ENCODE peak calls at places on chromosomes 2 and 18, in ten cellular contexts. Q is DMS53; U is activated T-cell treated with anti-CD3 and anti-CD28 coated beads, Interleukin-2, amount 50 U/mL, for 72 hours; J is NB4; V is Peyer's patch; E is pancreas; M is lower lobe of right lung; T is NCI-H187; O is GM04504; N is stimulated activated CD4-positive, alpha-beta T cell treated with anti-CD3 and anti-CD28 coated beads, Interleukin-4, amount 100 ng/mL, for 24 hours. D is an unnamed sample.

GRCh38 chr2:85308951-85309555 is 18.7 kb downstream of the TGOLN2 start:
- DNase-seq in Q (peak), U (no peak), J (peak), V (peak), E (peak), M (peak), T (no peak), O (no peak), N (no peak), D (peak)

GRCh38 chr2:26609839-26610277 is 31.3 kb downstream of the CIB4 start:
- DNase-seq in Q (peak), U (no peak), J (peak), V (no peak), E (no peak), M (no peak), T (no peak), O (no peak), N (no peak), D (peak)

GRCh38 chr18:37335337-37335736 is 230.3 kb downstream of the CELF4 start:
- DNase-seq in Q (peak), U (no peak), J (no peak), V (no peak), E (no peak), M (no peak), T (no peak), O (no peak), N (no peak), D (no peak)

GRCh38 chr18:741931-742512 is 29.6 kb upstream of the ENOSF1 start:
- DNase-seq in Q (peak), U (no peak), J (peak), V (no peak), E (no peak), M (no peak), T (no peak), O (no peak), N (no peak), D (no peak)

GRCh38 chr18:59650266-59650820 is 46.9 kb downstream of the CCBE1 start:
- DNase-seq in Q (no peak), U (no peak), J (no peak), V (no peak), E (no peak), M (no peak), T (no peak), O (no peak), N (no peak), D (no peak)

GRCh38 chr18:13147146-13147545 is 71.4 kb upstream of the LDLRAD4 start:
- DNase-seq in Q (peak), U (no peak), J (peak), V (no peak), E (no peak), M (peak), T (no peak), O (no peak), N (no peak), D (no peak)

GRCh38 chr2:194826241-194826640 is 830.8 kb upstream of the SLC39A10 start:
- DNase-seq in Q (no peak), U (no peak), J (no peak), V (no peak), E (no peak), M (no peak), T (no peak), O (no peak), N (no peak), D (no peak)

GRCh38 chr2:149597050-149598013 is 9.8 kb upstream of the MMADHC start:
- DNase-seq in Q (peak), U (peak), J (peak), V (no peak), E (no peak), M (no peak), T (no peak), O (peak), N (peak), D (no peak)

GRCh38 chr2:8320305-8320704 is 361.6 kb upstream of the ID2 start:
- DNase-seq in Q (no peak), U (no peak), J (no peak), V (no peak), E (no peak), M (no peak), T (no peak), O (no peak), N (no peak), D (no peak)

GRCh38 chr2:102110168-102110567 is 32.4 kb upstream of the IL1R1 start:
- DNase-seq in Q (no peak), U (no peak), J (no peak), V (no peak), E (no peak), M (no peak), T (no peak), O (no peak), N (no peak), D (no peak)

GRCh38 chr2:208406474-208407451 is at the start of gene PTH2R:
- DNase-seq in Q (peak), U (no peak), J (no peak), V (peak), E (peak), M (peak), T (no peak), O (no peak), N (no peak), D (peak)

GRCh38 chr2:112835553-112836535 is 735 bp downstream of the IL1B start:
- DNase-seq in Q (no peak), U (no peak), J (no peak), V (no peak), E (no peak), M (no peak), T (no peak), O (no peak), N (no peak), D (no peak)

GRCh38 chr18:13604751-13605150 is 121.6 kb downstream of the FAM210A start:
- DNase-seq in Q (no peak), U (no peak), J (no peak), V (no peak), E (no peak), M (no peak), T (no peak), O (no peak), N (no peak), D (no peak)

GRCh38 chr2:172339431-172340010 is 87.9 kb upstream of the ITGA6 start:
- DNase-seq in Q (no peak), U (no peak), J (no peak), V (no peak), E (no peak), M (no peak), T (no peak), O (no peak), N (no peak), D (no peak)

GRCh38 chr18:63444567-63444966 is 22.3 kb upstream of the VPS4B start:
- DNase-seq in Q (peak), U (no peak), J (peak), V (no peak), E (no peak), M (no peak), T (no peak), O (peak), N (no peak), D (no peak)

GRCh38 chr2:151040036-151040435 is 221.6 kb downstream of the RBM43 start:
- DNase-seq in Q (no peak), U (no peak), J (peak), V (no peak), E (no peak), M (no peak), T (no peak), O (no peak), N (no peak), D (no peak)

GRCh38 chr2:219254590-219255219 is 987 bp upstream of the TUBA4A start:
- DNase-seq in Q (peak), U (peak), J (peak), V (no peak), E (no peak), M (no peak), T (no peak), O (no peak), N (peak), D (peak)

GRCh38 chr2:233966388-233966787 is 49.2 kb downstream of the TRPM8 start:
- DNase-seq in Q (no peak), U (no peak), J (no peak), V (no peak), E (no peak), M (no peak), T (no peak), O (no peak), N (no peak), D (no peak)

GRCh38 chr2:127052068-127052770 is 54.7 kb downstream of the BIN1 start:
- DNase-seq in Q (peak), U (no peak), J (no peak), V (peak), E (peak), M (peak), T (no peak), O (no peak), N (no peak), D (peak)

GRCh38 chr2:43824512-43824911 is 14.1 kb downstream of the ABCG5 start:
- DNase-seq in Q (no peak), U (no peak), J (no peak), V (no peak), E (no peak), M (no peak), T (no peak), O (no peak), N (no peak), D (no peak)

GRCh38 chr2:193141-193552 is 70.7 kb downstream of the SH3YL1 start:
- DNase-seq in Q (no peak), U (peak), J (no peak), V (no peak), E (no peak), M (no peak), T (no peak), O (peak), N (no peak), D (no peak)

GRCh38 chr18:55407191-55407590 is 180.8 kb downstream of the TCF4 start:
- DNase-seq in Q (no peak), U (no peak), J (no peak), V (no peak), E (no peak), M (no peak), T (no peak), O (no peak), N (no peak), D (no peak)

GRCh38 chr18:67515987-67516431 is 511 bp downstream of the DSEL start:
- DNase-seq in Q (peak), U (peak), J (peak), V (peak), E (peak), M (peak), T (peak), O (peak), N (peak), D (peak)

GRCh38 chr18:25875574-25875973 is 214.8 kb downstream of the SS18 start:
- DNase-seq in Q (peak), U (no peak), J (no peak), V (no peak), E (peak), M (no peak), T (no peak), O (no peak), N (no peak), D (no peak)

GRCh38 chr2:179336782-179337534 is 72.3 kb upstream of the SESTD1 start:
- DNase-seq in Q (peak), U (no peak), J (no peak), V (no peak), E (no peak), M (no peak), T (no peak), O (peak), N (no peak), D (no peak)

GRCh38 chr18:57523171-57523956 is 63.1 kb downstream of the FECH start:
- DNase-seq in Q (no peak), U (no peak), J (peak), V (no peak), E (no peak), M (no peak), T (no peak), O (no peak), N (no peak), D (no peak)

GRCh38 chr2:19120941-19121750 is 237.3 kb downstream of the OSR1 start:
- DNase-seq in Q (no peak), U (no peak), J (peak), V (no peak), E (no peak), M (no peak), T (no peak), O (peak), N (no peak), D (no peak)

GRCh38 chr18:76514573-76514972 is 19.5 kb upstream of the ZNF516 start:
- DNase-seq in Q (no peak), U (no peak), J (peak), V (no peak), E (no peak), M (no peak), T (no peak), O (no peak), N (no peak), D (no peak)

GRCh38 chr2:127640082-127641072 is 5.6 kb upstream of the GPR17 start:
- DNase-seq in Q (peak), U (peak), J (peak), V (no peak), E (no peak), M (no peak), T (no peak), O (no peak), N (peak), D (no peak)

GRCh38 chr18:79796016-79796415 is 1.7 kb upstream of the KCNG2 start:
- DNase-seq in Q (no peak), U (no peak), J (no peak), V (peak), E (no peak), M (no peak), T (no peak), O (no peak), N (no peak), D (peak)

GRCh38 chr2:200476836-200477235 is 33.0 kb downstream of the KCTD18 start:
- DNase-seq in Q (no peak), U (no peak), J (no peak), V (no peak), E (no peak), M (no peak), T (peak), O (no peak), N (no peak), D (no peak)

GRCh38 chr2:17800693-17801458 is 15.4 kb upstream of the MSGN1 start:
- DNase-seq in Q (no peak), U (no peak), J (no peak), V (no peak), E (no peak), M (no peak), T (no peak), O (no peak), N (no peak), D (no peak)